ENCODE peak calls at places on chromosomes 7 and 10, in five cellular contexts. C is heart right ventricle; W is aorta; O is effector memory CD4-positive, alpha-beta T cell; E is fibroblast of lung. F is an unnamed sample.

GRCh38 chr10:84613336-84614021 is 285.1 kb downstream of the CCSER2 start:
- DNase-seq in W (no peak), E (no peak), O (no peak), C (peak; percentile 9), F (no peak)

GRCh38 chr10:71999360-72000072 is 35.3 kb downstream of the CHST3 start:
- DNase-seq in E (peak; percentile 95), W (peak; percentile 83), C (peak; percentile 85), O (no peak), F (peak; percentile 54)

GRCh38 chr10:22630229-22631174 is 83.9 kb downstream of the PIP4K2A start:
- DNase-seq in C (no peak), E (peak; percentile 77), O (peak; percentile 34), W (no peak), F (no peak)

GRCh38 chr7:77757589-77757988 is 40.6 kb downstream of the TMEM60 start:
- DNase-seq in W (no peak), E (no peak), C (no peak), O (no peak), F (no peak)

GRCh38 chr7:80858141-80858903 is 60.5 kb downstream of the SEMA3C start:
- DNase-seq in E (peak; percentile 82), W (no peak), O (no peak), C (no peak), F (no peak)

GRCh38 chr10:32433542-32433941 is 12.4 kb upstream of the CCDC7 start:
- DNase-seq in E (no peak), O (no peak), C (no peak), W (no peak), F (no peak)

GRCh38 chr7:44505595-44505994 is 15.1 kb upstream of the NUDCD3 start:
- DNase-seq in C (no peak), O (no peak), E (no peak), W (no peak), F (no peak)

GRCh38 chr10:79249156-79250121 is 97.8 kb upstream of the PPIF start:
- DNase-seq in W (no peak), C (no peak), O (no peak), E (no peak), F (no peak)

GRCh38 chr7:137879357-137880158 is 32.8 kb upstream of the DGKI start:
- DNase-seq in O (no peak), W (no peak), E (no peak), C (no peak), F (no peak)

GRCh38 chr10:96743988-96744585 is 23.8 kb upstream of the PIK3AP1 start:
- DNase-seq in C (no peak), E (peak; percentile 6), W (no peak), O (no peak), F (no peak)

GRCh38 chr10:22611425-22612111 is 102.8 kb downstream of the PIP4K2A start:
- DNase-seq in C (no peak), E (no peak), W (no peak), O (peak; percentile 64), F (no peak)

GRCh38 chr10:129730272-129730992 is 233.6 kb downstream of the EBF3 start:
- DNase-seq in W (no peak), C (no peak), O (no peak), E (no peak), F (no peak)

GRCh38 chr10:61974611-61975010 is 73.1 kb downstream of the ARID5B start:
- DNase-seq in W (peak; percentile 66), O (no peak), C (peak; percentile 72), E (peak; percentile 82), F (peak; percentile 74)

GRCh38 chr10:131834152-131834810 is 66.5 kb upstream of the PPP2R2D start:
- DNase-seq in W (peak; percentile 21), O (no peak), E (no peak), C (no peak), F (no peak)

GRCh38 chr10:110947061-110947595 is 27.7 kb downstream of the SHOC2 start:
- DNase-seq in O (no peak), W (no peak), C (no peak), E (peak; percentile 16), F (no peak)

GRCh38 chr7:192035-192649 is at the start of gene FAM20C:
- DNase-seq in C (peak; percentile 85), W (peak; percentile 94), E (peak; percentile 84), O (no peak), F (peak; percentile 79)

GRCh38 chr10:62199584-62199983 is 69.1 kb downstream of the RTKN2 start:
- DNase-seq in W (no peak), E (no peak), C (no peak), O (no peak), F (no peak)

GRCh38 chr7:1675036-1675671 is 5.1 kb downstream of the ELFN1 start:
- DNase-seq in O (no peak), E (no peak), C (no peak), W (peak; percentile 35), F (no peak)

DNA sequence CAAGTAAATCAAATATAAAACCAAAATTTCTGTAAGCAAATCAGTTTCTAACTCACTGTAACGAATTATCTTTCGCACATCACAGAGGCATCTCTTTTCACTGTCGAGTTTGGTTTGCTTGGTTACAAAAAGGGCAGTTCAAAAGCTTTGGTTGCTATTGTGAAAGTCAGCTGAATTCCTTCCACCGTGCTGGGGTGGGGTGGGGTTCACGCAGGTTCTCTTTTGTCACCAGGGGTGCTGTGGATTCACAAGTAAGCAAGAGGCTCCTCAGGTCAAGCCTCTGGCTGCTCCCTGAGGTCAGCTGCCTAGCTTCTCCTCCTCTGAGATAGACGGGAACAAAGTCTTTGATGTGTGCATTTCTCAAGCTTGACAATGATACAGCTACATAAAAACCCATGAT is 47.7 kb downstream of the EGFR start:
- DNase-seq in W (no peak), C (no peak), O (no peak), E (peak; percentile 35), F (no peak)
- H3K4me1 ChIP-seq in W (peaks cover 5% of the 10 kb centered on the region), C (peaks cover 43% of the 10 kb centered on the region), O (no peaks in the 10 kb centered on the region), E (peaks cover 41% of the 10 kb centered on the region), F (no peaks in the 10 kb centered on the region)

GRCh38 chr7:32915041-32915536 is 23.5 kb upstream of the KBTBD2 start:
- DNase-seq in W (no peak), O (no peak), E (no peak), C (no peak), F (no peak)

GRCh38 chr7:32916006-32916405 is 24.4 kb upstream of the KBTBD2 start:
- DNase-seq in O (no peak), E (no peak), C (no peak), W (no peak), F (no peak)

GRCh38 chr7:32905175-32905662 is 13.7 kb upstream of the KBTBD2 start:
- DNase-seq in W (peak; percentile 47), C (peak; percentile 54), E (peak; percentile 75), O (peak; percentile 73), F (peak; percentile 60)

GRCh38 chr7:32914186-32914585 is 22.6 kb upstream of the KBTBD2 start:
- DNase-seq in W (no peak), O (no peak), E (no peak), C (no peak), F (no peak)

GRCh38 chr7:32910195-32910594 is 18.6 kb upstream of the KBTBD2 start:
- DNase-seq in C (no peak), O (no peak), E (no peak), W (no peak), F (no peak)
- H3K27ac ChIP-seq in C (no peak overlapping the region), O (no peak overlapping the region), E (no peak overlapping the region), W (no peak overlapping the region), F (no peak overlapping the region)

GRCh38 chr7:46960974-46961373 is 620.9 kb downstream of the TNS3 start:
- DNase-seq in O (no peak), W (no peak), C (no peak), E (no peak), F (no peak)

GRCh38 chr7:46969303-46970130 is 612.4 kb downstream of the TNS3 start:
- DNase-seq in E (peak; percentile 32), O (no peak), W (no peak), C (no peak), F (peak; percentile 68)

DNA sequence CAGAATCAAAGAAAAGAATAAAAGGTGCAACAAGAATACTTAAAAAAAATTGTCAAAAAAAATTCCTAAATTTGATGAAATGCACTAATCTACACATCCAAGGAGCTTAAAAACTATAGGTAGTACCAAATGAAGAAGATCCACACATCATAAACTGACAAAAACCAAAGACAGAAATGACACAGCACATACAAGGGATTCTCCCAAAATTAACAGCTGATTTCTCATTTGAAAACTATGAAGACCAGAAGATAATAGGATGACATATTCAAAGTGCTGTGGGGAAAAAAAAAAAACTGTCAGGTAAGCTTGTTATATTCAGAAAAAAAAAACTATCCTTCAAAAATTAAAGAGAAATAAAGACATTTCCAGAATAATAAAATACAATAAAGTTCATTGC is 618.2 kb downstream of the TNS3 start:
- DNase-seq in E (no peak), W (no peak), C (no peak), O (no peak), F (no peak)
- H3K9me3 ChIP-seq in E (no peaks in the 10 kb centered on the region), W (peaks cover 2% of the 10 kb centered on the region), C (peaks cover 73% of the 10 kb centered on the region), O (no peaks in the 10 kb centered on the region), F (no peaks in the 10 kb centered on the region)

GRCh38 chr10:80464557-80465466 is 10.7 kb downstream of the TSPAN14 start:
- DNase-seq in E (no peak), C (peak; percentile 58), W (no peak), O (no peak), F (peak; percentile 26)
- H3K4me1 ChIP-seq in E (peaks cover 36% of the 10 kb centered on the region), C (peaks cover 100% of the 10 kb centered on the region), W (no peaks in the 10 kb centered on the region), O (peaks cover 96% of the 10 kb centered on the region), F (peaks cover 54% of the 10 kb centered on the region)

GRCh38 chr7:29604702-29605101 is 41.1 kb downstream of the PRR15 start:
- DNase-seq in E (no peak), W (no peak), O (no peak), C (no peak), F (no peak)

GRCh38 chr7:29607259-29607658 is 43.6 kb downstream of the PRR15 start:
- DNase-seq in W (no peak), O (no peak), E (no peak), C (no peak), F (no peak)

GRCh38 chr7:29607889-29608288 is 44.3 kb downstream of the PRR15 start:
- DNase-seq in O (no peak), C (no peak), W (no peak), E (peak; percentile 34), F (no peak)

GRCh38 chr7:29606287-29606721 is 42.7 kb downstream of the PRR15 start:
- DNase-seq in C (no peak), W (no peak), E (peak; percentile 84), O (no peak), F (peak; percentile 78)

GRCh38 chr7:29606830-29607229 is 43.2 kb downstream of the PRR15 start:
- DNase-seq in O (no peak), C (no peak), E (no peak), W (no peak), F (peak; percentile 61)
- H3K27ac ChIP-seq in O (no peak overlapping the region), C (no peak overlapping the region), E (no peak overlapping the region), W (no peak overlapping the region), F (peak overlapping the region; percentile 80)

DNA sequence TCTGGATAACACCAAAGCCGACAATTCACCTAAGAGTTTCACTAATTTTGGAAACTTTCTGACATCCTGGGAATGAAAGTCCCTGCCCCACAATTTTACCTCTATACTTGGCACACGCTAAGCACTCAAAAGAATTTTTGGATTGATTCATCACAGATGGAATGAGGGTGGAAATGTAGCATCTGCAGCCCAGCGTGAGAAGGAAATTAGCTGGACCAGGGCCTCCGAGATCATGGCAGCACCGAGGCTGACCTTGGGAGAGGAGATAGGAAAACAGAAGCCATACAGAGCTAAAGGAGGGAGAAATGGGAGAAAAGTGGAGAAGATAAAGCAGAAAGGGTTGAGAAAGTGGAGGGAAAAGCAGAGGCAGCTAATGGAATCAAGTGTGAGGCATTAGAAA is 606.6 kb upstream of the DPP6 start:
- DNase-seq in E (no peak), C (no peak), O (no peak), W (no peak), F (no peak)
- H3K9me3 ChIP-seq in E (no peaks in the 10 kb centered on the region), C (no peaks in the 10 kb centered on the region), O (no peaks in the 10 kb centered on the region), W (peaks cover 2% of the 10 kb centered on the region), F (no peaks in the 10 kb centered on the region)

GRCh38 chr7:107998150-107998549 is 4.8 kb downstream of the LAMB1 start:
- DNase-seq in C (no peak), W (no peak), E (no peak), O (no peak), F (no peak)
- H3K4me1 ChIP-seq in C (peaks cover 79% of the 10 kb centered on the region), W (no peaks in the 10 kb centered on the region), E (peaks cover 26% of the 10 kb centered on the region), O (peaks cover 10% of the 10 kb centered on the region), F (peaks cover 21% of the 10 kb centered on the region)